ENCODE peak calls at places on chromosomes 13 and 19, in six cellular contexts. Y, A, W, F, S and U are unnamed samples.

GRCh38 chr13:108342369-108343289 is 73.1 kb downstream of the TNFSF13B start:
- DNase-seq in S (peak), Y (no peak), F (no peak), W (peak), A (peak), U (no peak)

GRCh38 chr13:28583661-28584091 is 75.3 kb upstream of the POMP start:
- DNase-seq in W (no peak), A (no peak), F (no peak), Y (no peak), S (peak), U (no peak)

GRCh38 chr13:113970810-113971470 is 2.9 kb downstream of the C13orf46 start:
- DNase-seq in S (no peak), W (no peak), F (no peak), Y (no peak), A (no peak), U (no peak)

GRCh38 chr13:46053162-46054012 is 841 bp upstream of the ZC3H13 start:
- DNase-seq in A (no peak), W (no peak), Y (no peak), F (no peak), S (peak), U (no peak)

GRCh38 chr13:112714366-112714765 is 24.5 kb downstream of the ATP11A start:
- DNase-seq in S (no peak), Y (no peak), F (no peak), A (no peak), W (no peak), U (no peak)

GRCh38 chr19:50896591-50897190 is 14.5 kb downstream of the KLK4 start:
- DNase-seq in Y (peak), F (no peak), S (no peak), W (peak), A (peak), U (no peak)

GRCh38 chr13:43021926-43022670 is 1.3 kb upstream of the DNAJC15 start:
- DNase-seq in Y (no peak), A (no peak), W (no peak), S (no peak), F (no peak), U (no peak)

GRCh38 chr19:50843205-50843604 is 9.8 kb upstream of the KLK15 start:
- DNase-seq in F (no peak), S (no peak), W (no peak), Y (no peak), A (no peak), U (no peak)

GRCh38 chr13:49302817-49303216 is 55.1 kb downstream of the CDADC1 start:
- DNase-seq in A (no peak), F (no peak), W (no peak), Y (no peak), S (no peak), U (no peak)